ENCODE peak calls at places on chromosomes 1 and 21, in seven cellular contexts. I is cardiac muscle cell, G is fibroblast of the aortic adventitia, E is SK-N-SH, Q is colonic mucosa, T is A673, C is cardiac fibroblast. O is an unnamed sample.

GRCh38 chr1:119298687-119299086 is 69.9 kb upstream of the HAO2 start:
- DNase-seq in I (no peak), Q (no peak), C (peak), E (no peak), G (peak), T (no peak), O (peak)

GRCh38 chr1:152029144-152029936 is 7.5 kb downstream of the S100A11 start:
- DNase-seq in T (peak), Q (no peak), E (no peak), C (peak), I (no peak), G (peak), O (no peak)

GRCh38 chr1:27071049-27071416 is 58.4 kb upstream of the TENT5B start:
- DNase-seq in C (peak), T (no peak), I (peak), G (no peak), Q (no peak), E (peak), O (peak)

GRCh38 chr1:2496087-2496622 is 20.1 kb downstream of the PLCH2 start:
- DNase-seq in Q (no peak), I (no peak), C (no peak), G (no peak), T (no peak), E (no peak), O (no peak)

GRCh38 chr1:228101994-228102790 is 933 bp downstream of the C1orf35 start:
- DNase-seq in T (peak), E (peak), I (peak), C (no peak), Q (peak), G (no peak), O (no peak)

GRCh38 chr1:150311762-150312161 is 9.6 kb upstream of the PRPF3 start:
- DNase-seq in G (no peak), I (no peak), C (no peak), E (no peak), T (no peak), Q (no peak), O (no peak)

GRCh38 chr21:40687625-40688024 is 159.3 kb downstream of the DSCAM start:
- DNase-seq in C (no peak), T (no peak), G (no peak), I (no peak), Q (no peak), E (no peak), O (no peak)

GRCh38 chr1:184513421-184513820 is 126.6 kb downstream of the C1orf21 start:
- DNase-seq in I (no peak), E (no peak), G (peak), C (peak), T (no peak), Q (no peak), O (no peak)

GRCh38 chr1:218813247-218813646 is 360.4 kb upstream of the LYPLAL1 start:
- DNase-seq in Q (no peak), T (peak), C (peak), E (no peak), G (peak), I (peak), O (no peak)

GRCh38 chr1:161805399-161806197 is 39.5 kb downstream of the ATF6 start:
- DNase-seq in G (peak), E (no peak), T (no peak), C (peak), Q (no peak), I (no peak), O (no peak)

GRCh38 chr1:25754421-25755195 is 45.4 kb upstream of the SELENON start:
- DNase-seq in I (no peak), T (no peak), G (no peak), Q (no peak), E (no peak), C (no peak), O (no peak)
- TF ChIP-seq CTCF in I (no peak), T (no peak), G (no peak), Q (no peak), E (no peak), C (no peak), O (no peak)

DNA sequence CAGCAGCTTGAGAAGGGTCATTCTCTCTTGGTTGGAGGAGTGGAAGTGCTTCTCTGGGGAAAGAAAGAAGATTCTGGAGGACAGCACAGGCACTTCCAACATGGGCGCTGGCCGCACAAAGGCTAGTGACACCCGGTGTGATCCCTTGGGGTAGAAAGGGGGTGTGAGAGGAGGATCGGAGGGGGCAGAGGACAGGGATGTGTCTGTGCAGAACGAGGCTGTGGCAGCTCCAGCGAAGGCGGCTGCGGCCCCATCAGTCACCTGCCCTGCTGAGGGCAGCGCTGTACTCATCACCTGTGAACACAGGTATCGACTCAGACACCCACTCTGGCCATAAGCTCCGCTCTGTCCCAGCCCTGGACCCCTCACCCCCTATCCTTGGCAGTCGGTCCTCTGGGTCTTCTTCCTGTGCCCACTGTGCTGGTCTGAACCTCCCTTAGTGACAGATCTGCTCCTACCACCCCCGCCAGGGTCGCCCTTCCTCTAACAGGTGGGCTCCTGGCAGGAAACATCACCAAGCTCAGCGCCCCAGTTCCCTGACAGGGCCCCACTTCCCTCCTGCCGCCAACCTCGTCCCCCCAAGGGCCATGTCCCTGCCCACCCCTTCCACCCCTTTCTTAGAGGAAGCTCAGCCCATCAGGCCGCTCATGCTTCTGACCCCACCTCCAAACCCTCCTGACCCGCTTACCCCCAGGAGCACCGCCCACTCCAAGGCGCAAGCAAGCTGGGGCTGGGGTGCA is 20.1 kb downstream of the TP73 start:
- DNase-seq in C (no peak), E (no peak), G (no peak), I (no peak), T (no peak), Q (no peak), O (no peak)
- H3K4me3 ChIP-seq in C (no peak), E (no peak), G (no peak), I (no peak), T (no peak), Q (no peak), O (no peak)

GRCh38 chr1:31335007-31335406 is 37.9 kb downstream of the FABP3 start:
- DNase-seq in G (peak), E (peak), C (peak), Q (no peak), I (peak), T (peak), O (peak)
- TF ChIP-seq CTCF in G (peak), E (peak), C (peak), Q (peak), I (peak), T (peak), O (peak)

DNA sequence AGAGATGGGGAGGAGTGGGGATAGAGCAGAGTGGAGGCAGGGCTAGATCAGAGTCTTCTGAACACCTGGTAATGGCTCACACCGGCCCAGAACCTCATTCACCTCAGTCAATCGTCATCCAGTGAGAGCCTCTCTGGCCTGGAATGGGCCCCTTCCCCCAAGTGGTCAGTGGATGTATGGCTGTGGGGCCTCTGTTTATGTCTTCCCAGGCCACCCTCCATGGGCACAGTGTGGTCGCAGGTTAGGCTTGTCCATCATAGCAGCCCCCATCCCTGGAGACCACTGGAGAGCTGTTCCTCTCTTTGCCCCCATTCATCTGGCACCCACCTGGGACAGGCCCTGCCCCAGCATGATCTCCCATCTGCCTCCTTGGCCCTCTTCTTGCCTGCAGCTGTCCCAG is 29.6 kb upstream of the TENT5C start:
- DNase-seq in E (no peak), G (no peak), Q (no peak), T (no peak), I (no peak), C (no peak), O (no peak)
- H3K4me3 ChIP-seq in E (no peak), G (no peak), Q (no peak), T (no peak), I (no peak), C (no peak), O (no peak)

GRCh38 chr1:11450310-11450709 is 28.6 kb upstream of the DISP3 start:
- DNase-seq in G (no peak), Q (no peak), C (no peak), T (no peak), E (no peak), I (no peak), O (no peak)
- TF ChIP-seq CTCF in G (no peak), Q (no peak), C (no peak), T (no peak), E (no peak), I (no peak), O (no peak)

GRCh38 chr1:98054367-98054701 is 133.5 kb upstream of the DPYD start:
- DNase-seq in C (no peak), E (no peak), G (no peak), T (no peak), I (no peak), Q (no peak), O (no peak)

GRCh38 chr1:98055457-98055856 is 134.6 kb upstream of the DPYD start:
- DNase-seq in G (no peak), E (no peak), C (no peak), I (no peak), Q (no peak), T (no peak), O (no peak)

GRCh38 chr1:98056781-98057180 is 135.9 kb upstream of the DPYD start:
- DNase-seq in Q (no peak), I (no peak), C (no peak), T (no peak), G (no peak), E (peak), O (no peak)

GRCh38 chr1:98053471-98054366 is 132.9 kb upstream of the DPYD start:
- DNase-seq in T (peak), E (peak), I (peak), C (peak), Q (peak), G (peak), O (no peak)

DNA sequence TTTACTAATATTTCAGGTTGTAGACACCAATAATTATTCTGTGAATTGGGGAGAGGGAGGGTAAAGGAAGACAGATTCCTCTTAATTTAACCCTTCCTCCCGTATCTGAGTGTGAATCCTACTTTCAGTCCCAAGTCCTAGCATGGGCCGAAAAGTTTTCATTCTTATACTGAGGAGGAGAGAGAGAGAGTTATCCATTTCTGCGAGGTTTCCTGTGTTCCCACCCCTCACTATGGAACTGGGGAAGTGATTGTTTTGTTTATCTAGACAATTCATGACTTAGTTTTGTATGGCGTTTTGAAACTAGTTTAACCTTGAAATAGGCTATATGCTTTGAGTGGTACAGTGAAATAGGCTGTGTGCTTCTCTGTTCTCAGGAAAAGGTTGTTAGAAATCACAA is 134.0 kb upstream of the DPYD start:
- DNase-seq in Q (no peak), C (no peak), T (no peak), I (no peak), E (no peak), G (no peak), O (no peak)
- H3K4me3 ChIP-seq in Q (no peak), C (no peak), T (no peak), I (no peak), E (peak), G (no peak), O (peak)

GRCh38 chr1:165290143-165290542 is 66.4 kb downstream of the LMX1A start:
- DNase-seq in E (peak), G (peak), C (peak), I (no peak), Q (no peak), T (peak), O (peak)
- TF ChIP-seq CTCF in E (peak), G (peak), C (no peak), I (peak), Q (no peak), T (peak), O (no peak)

O was measured in HFF-Myc.